ENCODE peak calls at places on chromosomes 4 and X, in eight cellular contexts. D, Z, I, Q, O, E, N and R are unnamed samples.
A peak's percentile ranks its signal among the peaks of the same experiment; 100 is the strongest.

GRCh38 chr4:158644755-158645154 is 26.9 kb downstream of the C4orf46 start:
- DNase-seq in D (no peak), Z (no peak), I (no peak), Q (no peak), O (no peak), E (no peak), N (no peak), R (no peak)

GRCh38 chrX:46573896-46574336 is 351 bp downstream of the CHST7 start:
- DNase-seq in D (peak; percentile 43), Z (no peak), I (peak; percentile 44), Q (no peak), O (peak; percentile 62), E (peak; percentile 55), N (peak; percentile 40), R (no peak)

GRCh38 chrX:105564536-105564935 is 257.8 kb upstream of the NRK start:
- DNase-seq in D (no peak), Z (no peak), I (peak; percentile 75), Q (no peak), O (no peak), E (no peak), N (no peak), R (peak; percentile 26)

GRCh38 chr4:177323416-177323815 is 13.7 kb downstream of the NEIL3 start:
- DNase-seq in D (no peak), Z (no peak), I (no peak), Q (no peak), O (no peak), E (no peak), N (no peak), R (no peak)

GRCh38 chrX:69388526-69388925 is 115.6 kb upstream of the NALF2 start:
- DNase-seq in D (no peak), Z (no peak), I (no peak), Q (peak; percentile 29), O (no peak), E (no peak), N (no peak), R (no peak)

GRCh38 chr4:98873059-98873458 is 55.9 kb downstream of the EIF4E start:
- DNase-seq in D (no peak), Z (no peak), I (peak; percentile 72), Q (no peak), O (no peak), E (no peak), N (no peak), R (no peak)

GRCh38 chr4:48342559-48342878 is 1.2 kb downstream of the SLAIN2 start:
- DNase-seq in D (no peak), Z (no peak), I (no peak), Q (no peak), O (no peak), E (no peak), N (no peak), R (no peak)

GRCh38 chr4:99723555-99724450 is 66.2 kb upstream of the C4orf54 start:
- DNase-seq in D (no peak), Z (no peak), I (peak; percentile 97), Q (no peak), O (peak; percentile 12), E (no peak), N (peak; percentile 12), R (peak; percentile 84)

GRCh38 chr4:118351851-118352827 is 664 bp downstream of the PRSS12 start:
- DNase-seq in D (peak; percentile 33), Z (peak; percentile 75), I (no peak), Q (peak; percentile 2), O (peak; percentile 7), E (no peak), N (no peak), R (no peak)

GRCh38 chrX:144730486-144730885 is 516.8 kb upstream of the SPANXN1 start:
- DNase-seq in D (no peak), Z (no peak), I (no peak), Q (no peak), O (no peak), E (no peak), N (no peak), R (no peak)

GRCh38 chrX:109372716-109373115 is 109.2 kb downstream of the GUCY2F start:
- DNase-seq in D (no peak), Z (no peak), I (peak; percentile 85), Q (no peak), O (no peak), E (no peak), N (no peak), R (no peak)

GRCh38 chr4:1210241-1210841 is 38.0 kb upstream of the SPON2 start:
- DNase-seq in D (no peak), Z (no peak), I (no peak), Q (no peak), O (no peak), E (no peak), N (no peak), R (no peak)

GRCh38 chr4:68808060-68808459 is 7.7 kb upstream of the UGT2B10 start:
- DNase-seq in D (no peak), Z (no peak), I (no peak), Q (no peak), O (no peak), E (no peak), N (no peak), R (no peak)

GRCh38 chrX:53711446-53711845 is 24.9 kb upstream of the HUWE1 start:
- DNase-seq in D (no peak), Z (no peak), I (no peak), Q (no peak), O (no peak), E (no peak), N (no peak), R (no peak)

GRCh38 chrX:153726286-153727107 is 1.8 kb downstream of the ABCD1 start:
- DNase-seq in D (peak; percentile 36), Z (no peak), I (no peak), Q (no peak), O (peak; percentile 40), E (no peak), N (no peak), R (no peak)

GRCh38 chrX:119501511-119502148 is 33.4 kb downstream of the SLC25A5 start:
- DNase-seq in D (no peak), Z (no peak), I (peak; percentile 58), Q (no peak), O (no peak), E (no peak), N (no peak), R (no peak)

GRCh38 chr4:38242822-38243384 is 282.7 kb downstream of the PTTG2 start:
- DNase-seq in D (no peak), Z (no peak), I (no peak), Q (no peak), O (peak; percentile 8), E (no peak), N (no peak), R (no peak)

GRCh38 chr4:26736621-26737020 is 124.0 kb upstream of the STIM2 start:
- DNase-seq in D (no peak), Z (no peak), I (peak; percentile 74), Q (no peak), O (no peak), E (no peak), N (no peak), R (peak; percentile 20)

GRCh38 chr4:108940086-108941033 is 177.5 kb upstream of the ETNPPL start:
- DNase-seq in D (no peak), Z (no peak), I (peak; percentile 49), Q (no peak), O (no peak), E (no peak), N (no peak), R (peak; percentile 43)

GRCh38 chr4:1961038-1961437 is 47.7 kb downstream of the NELFA start:
- DNase-seq in D (no peak), Z (no peak), I (no peak), Q (no peak), O (no peak), E (no peak), N (no peak), R (no peak)

GRCh38 chrX:14913241-14913640 is 40.0 kb downstream of the MOSPD2 start:
- DNase-seq in D (no peak), Z (no peak), I (peak; percentile 20), Q (no peak), O (no peak), E (no peak), N (no peak), R (no peak)

GRCh38 chr4:38818441-38818976 is 13.9 kb upstream of the TLR1 start:
- DNase-seq in D (no peak), Z (no peak), I (peak; percentile 51), Q (no peak), O (no peak), E (no peak), N (no peak), R (peak; percentile 92)

GRCh38 chrX:48617542-48618340 is 20.4 kb downstream of the WDR13 start:
- DNase-seq in D (no peak), Z (no peak), I (no peak), Q (no peak), O (no peak), E (no peak), N (no peak), R (no peak)

GRCh38 chrX:41922694-41923171 is 621 bp downstream of the CASK start:
- DNase-seq in D (no peak), Z (peak; percentile 71), I (no peak), Q (peak; percentile 44), O (peak; percentile 22), E (peak; percentile 3), N (no peak), R (no peak)

GRCh38 chr4:54103190-54103574 is 3.2 kb downstream of the GSX2 start:
- DNase-seq in D (no peak), Z (no peak), I (no peak), Q (no peak), O (no peak), E (no peak), N (no peak), R (no peak)

GRCh38 chrX:72107320-72107719 is 24.4 kb downstream of the RTL5 start:
- DNase-seq in D (no peak), Z (no peak), I (peak; percentile 75), Q (no peak), O (no peak), E (no peak), N (no peak), R (peak; percentile 18)

GRCh38 chr4:72094054-72094780 is 62.4 kb downstream of the NPFFR2 start:
- DNase-seq in D (peak; percentile 95), Z (peak; percentile 63), I (no peak), Q (no peak), O (no peak), E (no peak), N (no peak), R (no peak)

GRCh38 chrX:24860140-24860539 is 155.6 kb downstream of the ARX start:
- DNase-seq in D (no peak), Z (no peak), I (no peak), Q (no peak), O (no peak), E (no peak), N (no peak), R (no peak)

GRCh38 chr4:52883183-52883621 is 21.1 kb downstream of the RASL11B start:
- DNase-seq in D (no peak), Z (no peak), I (peak; percentile 31), Q (no peak), O (no peak), E (no peak), N (no peak), R (no peak)

GRCh38 chrX:150035531-150035930 is 97.2 kb upstream of the EOLA2 start:
- DNase-seq in D (no peak), Z (no peak), I (peak; percentile 67), Q (peak; percentile 18), O (no peak), E (no peak), N (no peak), R (no peak)

GRCh38 chr4:43224591-43224990 is 332.1 kb downstream of the GRXCR1 start:
- DNase-seq in D (no peak), Z (no peak), I (no peak), Q (no peak), O (no peak), E (no peak), N (no peak), R (no peak)

GRCh38 chr4:82500830-82501229 is 61.0 kb downstream of the TMEM150C start:
- DNase-seq in D (no peak), Z (no peak), I (no peak), Q (peak; percentile 18), O (no peak), E (no peak), N (no peak), R (no peak)

GRCh38 chrX:114619874-114620273 is 36.0 kb downstream of the HTR2C start:
- DNase-seq in D (no peak), Z (no peak), I (no peak), Q (no peak), O (no peak), E (no peak), N (no peak), R (no peak)

GRCh38 chrX:103628386-103629290 is at the start of gene TCEAL1:
- DNase-seq in D (no peak), Z (no peak), I (no peak), Q (peak; percentile 27), O (peak; percentile 47), E (peak; percentile 17), N (no peak), R (no peak)